ENCODE peak calls at places on chromosome 15, in eight cellular contexts. P, L, E, Q, S, T, F and X are unnamed samples.

GRCh38 chr15:88982304-88982945 is 69.2 kb upstream of the MFGE8 start:
- DNase-seq in F (no peak), L (no peak), E (peak), T (peak), P (no peak), Q (no peak), S (peak), X (no peak)

GRCh38 chr15:88376574-88377174 is 90.5 kb downstream of the MRPL46 start:
- DNase-seq in F (no peak), L (no peak), E (no peak), T (no peak), Q (no peak), P (no peak), S (no peak), X (no peak)

GRCh38 chr15:35705885-35706590 is 160.1 kb upstream of the DPH6 start:
- DNase-seq in T (no peak), S (no peak), F (no peak), L (no peak), Q (no peak), P (no peak), E (no peak), X (no peak)

GRCh38 chr15:41982133-41982930 is 10.0 kb upstream of the EHD4 start:
- DNase-seq in F (no peak), P (no peak), T (no peak), Q (no peak), E (no peak), S (no peak), L (no peak), X (no peak)

GRCh38 chr15:53811530-53811929 is 52.1 kb upstream of the WDR72 start:
- DNase-seq in P (peak), E (no peak), S (peak), F (no peak), T (no peak), Q (no peak), L (no peak), X (no peak)

GRCh38 chr15:60580650-60581415 is 101.9 kb upstream of the ICE2 start:
- DNase-seq in F (peak), T (no peak), P (no peak), Q (no peak), L (no peak), E (no peak), S (no peak), X (no peak)

GRCh38 chr15:31264534-31265089 is 62.0 kb upstream of the KLF13 start:
- DNase-seq in L (no peak), F (no peak), E (no peak), P (no peak), T (no peak), Q (no peak), S (no peak), X (no peak)

GRCh38 chr15:89531796-89532537 is 35.6 kb upstream of the RHCG start:
- DNase-seq in L (no peak), E (no peak), S (no peak), P (no peak), Q (no peak), F (no peak), T (no peak), X (peak)

GRCh38 chr15:27237319-27237939 is 266.4 kb downstream of the GABRG3 start:
- DNase-seq in F (no peak), P (no peak), Q (no peak), E (no peak), T (no peak), L (no peak), S (no peak), X (no peak)

GRCh38 chr15:39172380-39173281 is 408.2 kb upstream of the THBS1 start:
- DNase-seq in P (no peak), F (no peak), S (no peak), Q (no peak), L (no peak), E (no peak), T (no peak), X (no peak)

GRCh38 chr15:79978694-79979519 is 7.9 kb upstream of the BCL2A1 start:
- DNase-seq in L (no peak), Q (no peak), S (peak), P (no peak), F (no peak), T (no peak), E (no peak), X (no peak)

GRCh38 chr15:31327674-31328424 is 1.2 kb downstream of the KLF13 start:
- DNase-seq in L (peak), P (peak), F (peak), S (peak), T (no peak), Q (peak), E (peak), X (no peak)

GRCh38 chr15:60520041-60520824 is 41.3 kb upstream of the ICE2 start:
- DNase-seq in P (no peak), E (no peak), L (peak), S (peak), F (no peak), T (no peak), Q (no peak), X (peak)

GRCh38 chr15:98967916-98968315 is 39.7 kb downstream of the PGPEP1L start:
- DNase-seq in Q (no peak), E (no peak), L (no peak), F (no peak), P (no peak), T (no peak), S (no peak), X (no peak)

GRCh38 chr15:100987143-100987542 is 68.0 kb downstream of the LRRK1 start:
- DNase-seq in E (no peak), S (no peak), Q (no peak), P (no peak), L (no peak), F (no peak), T (no peak), X (no peak)

GRCh38 chr15:31069360-31070000 is 32.0 kb downstream of the TRPM1 start:
- DNase-seq in L (no peak), F (no peak), Q (no peak), T (no peak), P (no peak), S (no peak), E (no peak), X (no peak)

GRCh38 chr15:51647128-51647562 is 24.6 kb upstream of the DMXL2 start:
- DNase-seq in F (no peak), P (no peak), L (peak), Q (no peak), E (peak), S (peak), T (no peak), X (no peak)

GRCh38 chr15:39030291-39031070 is 465.9 kb upstream of the RASGRP1 start:
- DNase-seq in L (no peak), F (no peak), T (no peak), E (no peak), P (no peak), S (no peak), Q (no peak), X (no peak)

GRCh38 chr15:85751731-85752421 is 42.8 kb downstream of the KLHL25 start:
- DNase-seq in T (no peak), F (no peak), P (no peak), L (no peak), Q (no peak), E (no peak), S (no peak), X (no peak)

GRCh38 chr15:98943609-98944111 is 63.9 kb downstream of the PGPEP1L start:
- DNase-seq in E (peak), T (no peak), Q (no peak), L (no peak), F (no peak), S (no peak), P (no peak), X (no peak)